ENCODE peak calls at places on chromosome 7, in seven cellular contexts. G is IMR-90, F is AG04450, V is heart left ventricle, A is osteoblast, O is hepatocyte, C is mesendoderm. U is an unnamed sample.
A peak's percentile ranks its signal among the peaks of the same experiment; 100 is the strongest.

GRCh38 chr7:141356096-141356495 is 195.1 kb upstream of the AGK start:
- DNase-seq in G (no peak), F (no peak), V (no peak), A (no peak), O (no peak), C (no peak), U (no peak)

GRCh38 chr7:7209412-7210050 is 27.2 kb downstream of the C1GALT1 start:
- DNase-seq in G (no peak), F (no peak), V (no peak), A (peak; percentile 2), O (no peak), C (peak; percentile 68), U (no peak)

GRCh38 chr7:128408709-128409434 is 910 bp downstream of the IMPDH1 start:
- DNase-seq in G (peak; percentile 31), F (no peak), V (no peak), A (peak; percentile 90), O (no peak), C (peak; percentile 6), U (peak; percentile 50)

GRCh38 chr7:136555933-136556332 is 312.5 kb upstream of the CHRM2 start:
- DNase-seq in G (no peak), F (no peak), V (no peak), A (no peak), O (no peak), C (no peak), U (no peak)

GRCh38 chr7:73952266-73952665 is 75.7 kb upstream of the ELN start:
- DNase-seq in G (no peak), F (no peak), V (no peak), A (no peak), O (no peak), C (no peak), U (no peak)

GRCh38 chr7:124818807-124819206 is 53.2 kb upstream of the GPR37 start:
- DNase-seq in G (no peak), F (no peak), V (no peak), A (no peak), O (no peak), C (no peak), U (no peak)

GRCh38 chr7:128030263-128030998 is 806 bp downstream of the LRRC4 start:
- DNase-seq in G (no peak), F (no peak), V (no peak), A (no peak), O (no peak), C (peak; percentile 63), U (no peak)

GRCh38 chr7:77439572-77439971 is 23.4 kb upstream of the GSAP start:
- DNase-seq in G (no peak), F (no peak), V (peak; percentile 36), A (no peak), O (peak; percentile 40), C (no peak), U (peak; percentile 40)

GRCh38 chr7:31747553-31747952 is 60.5 kb downstream of the PPP1R17 start:
- DNase-seq in G (no peak), F (no peak), V (no peak), A (no peak), O (peak; percentile 45), C (no peak), U (peak; percentile 46)

GRCh38 chr7:94650652-94651051 is 5.3 kb downstream of the SGCE start:
- DNase-seq in G (no peak), F (no peak), V (no peak), A (no peak), O (no peak), C (no peak), U (no peak)

GRCh38 chr7:36896418-36896817 is 172.1 kb upstream of the AOAH start:
- DNase-seq in G (no peak), F (no peak), V (no peak), A (no peak), O (no peak), C (no peak), U (no peak)

GRCh38 chr7:36894190-36894589 is 169.9 kb upstream of the AOAH start:
- DNase-seq in G (no peak), F (no peak), V (no peak), A (no peak), O (no peak), C (no peak), U (no peak)

GRCh38 chr7:36896956-36897594 is 172.8 kb upstream of the AOAH start:
- DNase-seq in G (no peak), F (no peak), V (no peak), A (no peak), O (peak; percentile 34), C (peak; percentile 9), U (no peak)

GRCh38 chr7:36898186-36898585 is 173.9 kb upstream of the AOAH start:
- DNase-seq in G (no peak), F (no peak), V (no peak), A (no peak), O (no peak), C (no peak), U (no peak)

DNA sequence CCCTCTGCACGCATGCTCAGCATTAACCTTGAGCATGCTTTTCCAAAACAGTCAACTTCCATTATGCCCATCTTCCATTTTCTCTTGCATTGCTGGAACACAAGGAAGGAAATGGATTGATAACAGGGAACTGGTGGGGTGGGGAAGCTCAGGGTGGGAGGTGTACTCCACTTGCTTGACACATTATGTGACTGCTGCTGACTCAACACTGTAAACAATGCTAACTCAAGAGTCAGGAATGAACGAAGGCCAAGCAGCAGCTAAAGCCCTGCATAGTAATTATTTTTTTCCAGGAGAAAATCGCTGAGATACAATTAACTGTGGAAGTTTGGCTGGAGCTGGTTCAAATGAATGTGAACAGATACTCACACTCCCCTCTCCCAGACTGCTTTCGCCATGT is 170.8 kb upstream of the AOAH start:
- DNase-seq in G (no peak), F (no peak), V (no peak), A (no peak), O (peak; percentile 27), C (no peak), U (peak; percentile 35)
- H3K27ac ChIP-seq in G (no peak overlapping the region), F (no peak overlapping the region), V (no peak overlapping the region), A (no peak overlapping the region), O (peak overlapping the region; percentile 57), C (no peak overlapping the region), U (peak overlapping the region; percentile 16)

GRCh38 chr7:130960208-130960988 is 226.4 kb upstream of the KLF14 start:
- DNase-seq in G (peak; percentile 99), F (peak; percentile 96), V (no peak), A (peak; percentile 52), O (peak; percentile 32), C (peak; percentile 37), U (peak; percentile 97)
- H3K27ac ChIP-seq in G (peak overlapping the region; percentile 98), F (peak overlapping the region; percentile 98), V (no peak overlapping the region), A (peak overlapping the region; percentile 100), O (peak overlapping the region; percentile 43), C (no peak overlapping the region), U (peak overlapping the region; percentile 93)

GRCh38 chr7:16027396-16027795 is 340.9 kb upstream of the MEOX2 start:
- DNase-seq in G (peak; percentile 7), F (no peak), V (no peak), A (no peak), O (no peak), C (no peak), U (no peak)
- H3K27ac ChIP-seq in G (peak overlapping the region; percentile 39), F (peak overlapping the region; percentile 49), V (peak overlapping the region; percentile 70), A (peak overlapping the region; percentile 77), O (no peak overlapping the region), C (no peak overlapping the region), U (no peak overlapping the region)

GRCh38 chr7:47473499-47474210 is 108.3 kb downstream of the TNS3 start:
- DNase-seq in G (peak; percentile 58), F (no peak), V (no peak), A (peak; percentile 41), O (no peak), C (no peak), U (no peak)

GRCh38 chr7:47474211-47474936 is 107.5 kb downstream of the TNS3 start:
- DNase-seq in G (peak; percentile 28), F (no peak), V (no peak), A (no peak), O (no peak), C (no peak), U (no peak)

GRCh38 chr7:47477191-47478016 is 104.5 kb downstream of the TNS3 start:
- DNase-seq in G (no peak), F (no peak), V (no peak), A (no peak), O (no peak), C (no peak), U (no peak)

GRCh38 chr7:47475880-47476227 is 106.1 kb downstream of the TNS3 start:
- DNase-seq in G (no peak), F (no peak), V (no peak), A (no peak), O (no peak), C (no peak), U (no peak)

GRCh38 chr7:47474937-47475879 is 106.7 kb downstream of the TNS3 start:
- DNase-seq in G (peak; percentile 96), F (peak; percentile 81), V (peak; percentile 86), A (peak; percentile 96), O (peak; percentile 93), C (peak; percentile 95), U (peak; percentile 76)
- H3K27ac ChIP-seq in G (no peak overlapping the region), F (peak overlapping the region; percentile 57), V (peak overlapping the region; percentile 79), A (peak overlapping the region; percentile 38), O (peak overlapping the region; percentile 91), C (no peak overlapping the region), U (no peak overlapping the region)

DNA sequence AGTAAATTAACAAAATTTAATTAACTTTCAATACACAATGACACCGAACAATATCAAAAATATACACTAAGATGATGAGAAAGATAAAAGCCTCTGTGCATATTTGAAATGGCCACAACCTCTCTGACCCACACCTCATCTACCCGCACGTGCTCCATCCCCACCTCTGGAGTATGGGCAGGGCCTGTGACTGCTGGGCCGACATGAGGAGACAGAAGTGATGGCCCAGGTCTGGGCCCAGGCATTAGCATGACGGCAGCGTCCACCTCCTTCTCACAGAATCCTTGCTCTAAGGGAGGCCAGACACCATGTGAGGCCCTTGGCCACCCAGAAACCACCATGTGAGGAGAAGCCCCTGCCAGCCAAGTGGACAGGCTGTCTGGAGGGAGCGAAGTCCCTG is 122.1 kb upstream of the RNF32 start:
- DNase-seq in G (no peak), F (no peak), V (no peak), A (no peak), O (no peak), C (no peak), U (no peak)
- H3K27ac ChIP-seq in G (no peak overlapping the region), F (no peak overlapping the region), V (no peak overlapping the region), A (no peak overlapping the region), O (no peak overlapping the region), C (no peak overlapping the region), U (no peak overlapping the region)

GRCh38 chr7:87206361-87206760 is 13.2 kb downstream of the TMEM243 start:
- DNase-seq in G (peak; percentile 26), F (no peak), V (no peak), A (no peak), O (no peak), C (no peak), U (no peak)
- H3K27ac ChIP-seq in G (no peak overlapping the region), F (no peak overlapping the region), V (no peak overlapping the region), A (no peak overlapping the region), O (no peak overlapping the region), C (no peak overlapping the region), U (no peak overlapping the region)

GRCh38 chr7:16846611-16847165 is 35.1 kb downstream of the AGR3 start:
- DNase-seq in G (no peak), F (no peak), V (no peak), A (no peak), O (no peak), C (no peak), U (no peak)
- H3K27ac ChIP-seq in G (no peak overlapping the region), F (no peak overlapping the region), V (no peak overlapping the region), A (no peak overlapping the region), O (peak overlapping the region; percentile 91), C (no peak overlapping the region), U (no peak overlapping the region)